ENCODE peak calls at places on chromosomes 5 and 9, in ten cellular contexts. One of them, this sample, is unnamed.

GRCh38 chr9:76677481-76678055 is 86.7 kb upstream of the PCA3 start:
- DNase-seq in left ventricle myocardium inferior: no peak
- DNase-seq in kidney epithelial cell: no peak
- DNase-seq in mesendoderm: no peak
- DNase-seq in GM06990: no peak
- DNase-seq in cardiac muscle cell: no peak
- DNase-seq in cardiac fibroblast: peak
- DNase-seq in mesenchymal stem cell: peak
- DNase-seq in GM12865: no peak
- DNase-seq in MG63: peak
- DNase-seq in this sample: no peak

GRCh38 chr5:127369772-127370171 is 79.2 kb downstream of the MEGF10 start:
- DNase-seq in kidney epithelial cell: no peak
- DNase-seq in MG63: no peak
- DNase-seq in mesendoderm: no peak
- DNase-seq in GM12865: no peak
- DNase-seq in left ventricle myocardium inferior: no peak
- DNase-seq in GM06990: no peak
- DNase-seq in cardiac muscle cell: peak
- DNase-seq in cardiac fibroblast: no peak
- DNase-seq in mesenchymal stem cell: no peak
- DNase-seq in this sample: no peak

GRCh38 chr5:170291324-170291847 is 6.2 kb downstream of the LCP2 start:
- DNase-seq in left ventricle myocardium inferior: no peak
- DNase-seq in mesendoderm: peak
- DNase-seq in GM06990: no peak
- DNase-seq in MG63: no peak
- DNase-seq in kidney epithelial cell: no peak
- DNase-seq in cardiac fibroblast: no peak
- DNase-seq in cardiac muscle cell: no peak
- DNase-seq in GM12865: no peak
- DNase-seq in mesenchymal stem cell: no peak
- DNase-seq in this sample: no peak

GRCh38 chr9:93898026-93898425 is 57.1 kb downstream of the BARX1 start:
- DNase-seq in mesendoderm: peak
- DNase-seq in cardiac fibroblast: no peak
- DNase-seq in GM12865: no peak
- DNase-seq in mesenchymal stem cell: no peak
- DNase-seq in left ventricle myocardium inferior: no peak
- DNase-seq in GM06990: no peak
- DNase-seq in kidney epithelial cell: no peak
- DNase-seq in cardiac muscle cell: no peak
- DNase-seq in MG63: no peak
- DNase-seq in this sample: no peak

GRCh38 chr5:40991168-40991980 is 79.8 kb downstream of the MROH2B start:
- DNase-seq in mesendoderm: no peak
- DNase-seq in cardiac muscle cell: peak
- DNase-seq in cardiac fibroblast: peak
- DNase-seq in GM06990: no peak
- DNase-seq in kidney epithelial cell: no peak
- DNase-seq in MG63: peak
- DNase-seq in left ventricle myocardium inferior: peak
- DNase-seq in mesenchymal stem cell: peak
- DNase-seq in GM12865: no peak
- DNase-seq in this sample: peak

GRCh38 chr5:176133289-176133870 is 104.8 kb upstream of the SIMC1 start:
- DNase-seq in cardiac fibroblast: no peak
- DNase-seq in cardiac muscle cell: no peak
- DNase-seq in mesenchymal stem cell: no peak
- DNase-seq in GM12865: no peak
- DNase-seq in GM06990: no peak
- DNase-seq in MG63: no peak
- DNase-seq in kidney epithelial cell: no peak
- DNase-seq in mesendoderm: peak
- DNase-seq in left ventricle myocardium inferior: no peak
- DNase-seq in this sample: no peak

GRCh38 chr5:140246378-140247122 is 56.4 kb downstream of the PFDN1 start:
- DNase-seq in cardiac fibroblast: peak
- DNase-seq in MG63: peak
- DNase-seq in GM06990: no peak
- DNase-seq in mesendoderm: no peak
- DNase-seq in mesenchymal stem cell: peak
- DNase-seq in cardiac muscle cell: no peak
- DNase-seq in kidney epithelial cell: no peak
- DNase-seq in GM12865: no peak
- DNase-seq in left ventricle myocardium inferior: peak
- DNase-seq in this sample: peak

GRCh38 chr5:89338935-89339334 is 456.0 kb upstream of the MEF2C start:
- DNase-seq in cardiac muscle cell: no peak
- DNase-seq in GM06990: no peak
- DNase-seq in cardiac fibroblast: peak
- DNase-seq in MG63: no peak
- DNase-seq in mesenchymal stem cell: peak
- DNase-seq in mesendoderm: no peak
- DNase-seq in left ventricle myocardium inferior: no peak
- DNase-seq in kidney epithelial cell: no peak
- DNase-seq in GM12865: no peak
- DNase-seq in this sample: no peak

GRCh38 chr5:29017501-29017900 is 1979.1 kb upstream of the CDH9 start:
- DNase-seq in left ventricle myocardium inferior: no peak
- DNase-seq in cardiac fibroblast: no peak
- DNase-seq in GM12865: no peak
- DNase-seq in kidney epithelial cell: no peak
- DNase-seq in mesendoderm: peak
- DNase-seq in cardiac muscle cell: peak
- DNase-seq in GM06990: no peak
- DNase-seq in mesenchymal stem cell: no peak
- DNase-seq in MG63: no peak
- DNase-seq in this sample: no peak

GRCh38 chr5:181133610-181134231 is 2.8 kb upstream of the OR2V1 start:
- DNase-seq in mesenchymal stem cell: peak
- DNase-seq in mesendoderm: no peak
- DNase-seq in cardiac fibroblast: peak
- DNase-seq in GM12865: peak
- DNase-seq in GM06990: no peak
- DNase-seq in kidney epithelial cell: peak
- DNase-seq in left ventricle myocardium inferior: peak
- DNase-seq in cardiac muscle cell: no peak
- DNase-seq in MG63: peak
- DNase-seq in this sample: peak

GRCh38 chr5:167699434-167699833 is 592.0 kb upstream of the WWC1 start:
- DNase-seq in left ventricle myocardium inferior: no peak
- DNase-seq in mesenchymal stem cell: peak
- DNase-seq in GM12865: no peak
- DNase-seq in mesendoderm: peak
- DNase-seq in cardiac fibroblast: peak
- DNase-seq in cardiac muscle cell: peak
- DNase-seq in kidney epithelial cell: peak
- DNase-seq in GM06990: no peak
- DNase-seq in MG63: peak
- DNase-seq in this sample: no peak

GRCh38 chr9:33180526-33181184 is 13.5 kb upstream of the B4GALT1 start:
- DNase-seq in kidney epithelial cell: no peak
- DNase-seq in GM12865: no peak
- DNase-seq in GM06990: no peak
- DNase-seq in cardiac fibroblast: peak
- DNase-seq in mesenchymal stem cell: no peak
- DNase-seq in MG63: peak
- DNase-seq in cardiac muscle cell: no peak
- DNase-seq in mesendoderm: peak
- DNase-seq in left ventricle myocardium inferior: no peak
- DNase-seq in this sample: no peak

GRCh38 chr5:1975406-1975715 is 92.6 kb upstream of the IRX4 start:
- DNase-seq in left ventricle myocardium inferior: no peak
- DNase-seq in GM12865: no peak
- DNase-seq in cardiac fibroblast: no peak
- DNase-seq in kidney epithelial cell: no peak
- DNase-seq in mesenchymal stem cell: no peak
- DNase-seq in mesendoderm: no peak
- DNase-seq in GM06990: no peak
- DNase-seq in cardiac muscle cell: no peak
- DNase-seq in MG63: no peak
- DNase-seq in this sample: no peak

GRCh38 chr9:120099064-120099463 is 480.9 kb downstream of the CDK5RAP2 start:
- DNase-seq in kidney epithelial cell: no peak
- DNase-seq in MG63: peak
- DNase-seq in left ventricle myocardium inferior: no peak
- DNase-seq in mesendoderm: peak
- DNase-seq in GM06990: no peak
- DNase-seq in GM12865: no peak
- DNase-seq in cardiac muscle cell: no peak
- DNase-seq in mesenchymal stem cell: no peak
- DNase-seq in cardiac fibroblast: no peak
- DNase-seq in this sample: no peak

GRCh38 chr5:90386099-90386710 is 23.4 kb downstream of the CETN3 start:
- DNase-seq in mesendoderm: peak
- DNase-seq in cardiac fibroblast: peak
- DNase-seq in GM12865: peak
- DNase-seq in MG63: no peak
- DNase-seq in mesenchymal stem cell: peak
- DNase-seq in left ventricle myocardium inferior: no peak
- DNase-seq in GM06990: no peak
- DNase-seq in kidney epithelial cell: no peak
- DNase-seq in cardiac muscle cell: peak
- DNase-seq in this sample: no peak

GRCh38 chr9:78158286-78158685 is 77.6 kb upstream of the CEP78 start:
- DNase-seq in MG63: no peak
- DNase-seq in mesendoderm: no peak
- DNase-seq in cardiac fibroblast: peak
- DNase-seq in left ventricle myocardium inferior: no peak
- DNase-seq in GM06990: no peak
- DNase-seq in cardiac muscle cell: no peak
- DNase-seq in mesenchymal stem cell: no peak
- DNase-seq in kidney epithelial cell: no peak
- DNase-seq in GM12865: no peak
- DNase-seq in this sample: no peak

GRCh38 chr9:137021979-137022619 is 5.9 kb downstream of the ABCA2 start:
- DNase-seq in mesendoderm: peak
- DNase-seq in cardiac fibroblast: peak
- DNase-seq in cardiac muscle cell: peak
- DNase-seq in GM06990: peak
- DNase-seq in left ventricle myocardium inferior: no peak
- DNase-seq in kidney epithelial cell: no peak
- DNase-seq in MG63: peak
- DNase-seq in GM12865: peak
- DNase-seq in mesenchymal stem cell: peak
- DNase-seq in this sample: no peak

GRCh38 chr9:116891438-116891837 is 204.3 kb downstream of the TRIM32 start:
- DNase-seq in kidney epithelial cell: peak
- DNase-seq in GM12865: no peak
- DNase-seq in mesenchymal stem cell: peak
- DNase-seq in cardiac muscle cell: no peak
- DNase-seq in GM06990: no peak
- DNase-seq in left ventricle myocardium inferior: no peak
- DNase-seq in mesendoderm: no peak
- DNase-seq in MG63: no peak
- DNase-seq in cardiac fibroblast: no peak
- DNase-seq in this sample: no peak

GRCh38 chr9:115396071-115396529 is 278.1 kb upstream of the TNC start:
- DNase-seq in GM06990: no peak
- DNase-seq in cardiac muscle cell: no peak
- DNase-seq in mesendoderm: peak
- DNase-seq in kidney epithelial cell: no peak
- DNase-seq in left ventricle myocardium inferior: no peak
- DNase-seq in GM12865: no peak
- DNase-seq in mesenchymal stem cell: no peak
- DNase-seq in cardiac fibroblast: peak
- DNase-seq in MG63: no peak
- DNase-seq in this sample: no peak
- H3K4me3 ChIP-seq in GM06990: no peak
- H3K4me3 ChIP-seq in cardiac muscle cell: no peak
- H3K4me3 ChIP-seq in mesendoderm: no peak
- H3K4me3 ChIP-seq in kidney epithelial cell: no peak
- H3K4me3 ChIP-seq in left ventricle myocardium inferior: no peak
- H3K4me3 ChIP-seq in GM12865: no peak
- H3K4me3 ChIP-seq in mesenchymal stem cell: no peak
- H3K4me3 ChIP-seq in cardiac fibroblast: no peak
- H3K4me3 ChIP-seq in MG63: no peak
- H3K4me3 ChIP-seq in this sample: no peak

GRCh38 chr9:127252405-127253093 is 12.0 kb upstream of the GARNL3 start:
- DNase-seq in GM12865: no peak
- DNase-seq in left ventricle myocardium inferior: no peak
- DNase-seq in GM06990: no peak
- DNase-seq in kidney epithelial cell: no peak
- DNase-seq in cardiac muscle cell: no peak
- DNase-seq in mesenchymal stem cell: no peak
- DNase-seq in cardiac fibroblast: no peak
- DNase-seq in mesendoderm: no peak
- DNase-seq in MG63: no peak
- DNase-seq in this sample: no peak
- H3K4me3 ChIP-seq in GM12865: no peak
- H3K4me3 ChIP-seq in left ventricle myocardium inferior: no peak
- H3K4me3 ChIP-seq in GM06990: no peak
- H3K4me3 ChIP-seq in kidney epithelial cell: no peak
- H3K4me3 ChIP-seq in cardiac muscle cell: no peak
- H3K4me3 ChIP-seq in mesenchymal stem cell: no peak
- H3K4me3 ChIP-seq in cardiac fibroblast: no peak
- H3K4me3 ChIP-seq in mesendoderm: no peak
- H3K4me3 ChIP-seq in MG63: no peak
- H3K4me3 ChIP-seq in this sample: no peak

GRCh38 chr5:82440041-82440440 is 161.9 kb upstream of the RPS23 start:
- DNase-seq in GM06990: no peak
- DNase-seq in kidney epithelial cell: no peak
- DNase-seq in mesenchymal stem cell: no peak
- DNase-seq in cardiac fibroblast: peak
- DNase-seq in cardiac muscle cell: no peak
- DNase-seq in mesendoderm: no peak
- DNase-seq in MG63: no peak
- DNase-seq in GM12865: no peak
- DNase-seq in left ventricle myocardium inferior: no peak
- DNase-seq in this sample: no peak
- H3K4me3 ChIP-seq in GM06990: no peak
- H3K4me3 ChIP-seq in kidney epithelial cell: no peak
- H3K4me3 ChIP-seq in mesenchymal stem cell: no peak
- H3K4me3 ChIP-seq in cardiac fibroblast: no peak
- H3K4me3 ChIP-seq in cardiac muscle cell: no peak
- H3K4me3 ChIP-seq in mesendoderm: no peak
- H3K4me3 ChIP-seq in MG63: no peak
- H3K4me3 ChIP-seq in GM12865: no peak
- H3K4me3 ChIP-seq in left ventricle myocardium inferior: no peak
- H3K4me3 ChIP-seq in this sample: no peak

GRCh38 chr5:636951-637350 is 24.8 kb downstream of the CEP72 start:
- DNase-seq in cardiac muscle cell: no peak
- DNase-seq in mesenchymal stem cell: no peak
- DNase-seq in cardiac fibroblast: no peak
- DNase-seq in mesendoderm: no peak
- DNase-seq in MG63: no peak
- DNase-seq in GM12865: no peak
- DNase-seq in left ventricle myocardium inferior: no peak
- DNase-seq in kidney epithelial cell: no peak
- DNase-seq in GM06990: no peak
- DNase-seq in this sample: no peak
- H3K4me3 ChIP-seq in cardiac muscle cell: no peak
- H3K4me3 ChIP-seq in mesenchymal stem cell: peak
- H3K4me3 ChIP-seq in cardiac fibroblast: no peak
- H3K4me3 ChIP-seq in mesendoderm: no peak
- H3K4me3 ChIP-seq in MG63: no peak
- H3K4me3 ChIP-seq in GM12865: no peak
- H3K4me3 ChIP-seq in left ventricle myocardium inferior: no peak
- H3K4me3 ChIP-seq in kidney epithelial cell: no peak
- H3K4me3 ChIP-seq in GM06990: no peak
- H3K4me3 ChIP-seq in this sample: no peak